ENCODE peak calls at places on chromosomes 6 and 20, in ten cellular contexts. D is HT1080; V is effector memory CD8-positive, alpha-beta T cell; C is activated naive CD4-positive, alpha-beta T cell; Q is NCI-H446; K is EH; I is AG08396; Y is stomach; Z is SHP77; T is NCI-H1105 treated with DMSO at 0.1 percent for 48 hours. B is an unnamed sample.

GRCh38 chr20:61263084-61263695 is 11.1 kb downstream of the CDH4 start:
- DNase-seq in D (peak), V (peak), C (no peak), Q (no peak), K (peak), I (peak), Y (no peak), Z (no peak), T (no peak), B (no peak)

GRCh38 chr6:158285321-158285960 is 26.8 kb upstream of the TULP4 start:
- DNase-seq in D (no peak), V (no peak), C (no peak), Q (peak), K (peak), I (no peak), Y (no peak), Z (no peak), T (no peak), B (no peak)

GRCh38 chr6:170084166-170084730 is 206.6 kb downstream of the DLL1 start:
- DNase-seq in D (no peak), V (no peak), C (no peak), Q (no peak), K (no peak), I (no peak), Y (no peak), Z (no peak), T (no peak), B (no peak)

GRCh38 chr6:141824258-141824795 is 308.4 kb upstream of the GJE1 start:
- DNase-seq in D (no peak), V (no peak), C (no peak), Q (no peak), K (no peak), I (no peak), Y (no peak), Z (no peak), T (no peak), B (no peak)

GRCh38 chr6:116616757-116617093 is 446 bp downstream of the RSPH4A start:
- DNase-seq in D (no peak), V (no peak), C (no peak), Q (no peak), K (no peak), I (peak), Y (no peak), Z (peak), T (no peak), B (no peak)

GRCh38 chr20:44714102-44714700 is 968 bp upstream of the CCN5 start:
- DNase-seq in D (no peak), V (no peak), C (no peak), Q (no peak), K (no peak), I (no peak), Y (peak), Z (no peak), T (no peak), B (no peak)

GRCh38 chr6:16168858-16169257 is 40.0 kb downstream of the MYLIP start:
- DNase-seq in D (peak), V (no peak), C (no peak), Q (peak), K (peak), I (no peak), Y (no peak), Z (peak), T (peak), B (no peak)

GRCh38 chr20:8304124-8304800 is 172.2 kb downstream of the PLCB1 start:
- DNase-seq in D (no peak), V (no peak), C (no peak), Q (no peak), K (no peak), I (no peak), Y (no peak), Z (no peak), T (no peak), B (no peak)

GRCh38 chr20:25120920-25121319 is 39.0 kb upstream of the VSX1 start:
- DNase-seq in D (no peak), V (no peak), C (no peak), Q (no peak), K (no peak), I (no peak), Y (no peak), Z (no peak), T (no peak), B (no peak)